ENCODE peak calls at places on chromosome 11, in five cellular contexts. W, J, A, D and U are unnamed samples.

GRCh38 chr11:128633384-128633965 is 46.1 kb upstream of the ETS1 start:
- DNase-seq in W (no peak), A (no peak), J (no peak), D (no peak), U (no peak)

GRCh38 chr11:26867286-26867685 is 126.6 kb upstream of the FIBIN start:
- DNase-seq in D (no peak), J (no peak), A (no peak), W (no peak), U (no peak)

GRCh38 chr11:44626645-44627044 is 61.2 kb downstream of the CD82 start:
- DNase-seq in D (no peak), J (no peak), A (no peak), W (no peak), U (no peak)

GRCh38 chr11:75858613-75859012 is 43.6 kb downstream of the UVRAG start:
- DNase-seq in D (no peak), J (no peak), A (no peak), W (no peak), U (no peak)

GRCh38 chr11:117819096-117820040 is 5.2 kb downstream of the FXYD2 start:
- DNase-seq in W (peak), A (no peak), J (peak), D (peak), U (peak)

GRCh38 chr11:119791047-119791446 is 62.0 kb upstream of the NECTIN1 start:
- DNase-seq in D (no peak), J (no peak), W (no peak), A (no peak), U (no peak)

GRCh38 chr11:72229336-72229924 is 4.9 kb downstream of the INPPL1 start:
- DNase-seq in D (no peak), W (no peak), A (no peak), J (no peak), U (no peak)

GRCh38 chr11:30499940-30500339 is 86.2 kb downstream of the MPPED2 start:
- DNase-seq in D (no peak), J (no peak), W (no peak), A (no peak), U (no peak)

GRCh38 chr11:128772814-128773213 is 78.9 kb downstream of the FLI1 start:
- DNase-seq in D (peak), J (peak), W (peak), A (no peak), U (peak)

GRCh38 chr11:45752136-45752535 is 52.8 kb upstream of the SLC35C1 start:
- DNase-seq in D (no peak), A (no peak), W (no peak), J (no peak), U (no peak)

GRCh38 chr11:130636672-130637463 is 188.4 kb downstream of the ADAMTS15 start:
- DNase-seq in J (no peak), A (no peak), D (no peak), W (no peak), U (no peak)

GRCh38 chr11:15673408-15673811 is 558.7 kb downstream of the INSC start:
- DNase-seq in W (peak), J (no peak), D (no peak), A (no peak), U (no peak)

GRCh38 chr11:65315204-65315865 is 669 bp downstream of the CDC42EP2 start:
- DNase-seq in A (peak), W (peak), J (peak), D (peak), U (peak)

GRCh38 chr11:111476366-111476765 is 35.8 kb downstream of the BTG4 start:
- DNase-seq in W (no peak), D (no peak), J (no peak), A (no peak), U (no peak)